ENCODE peak calls at places on chromosomes 11 and 22, in nine cellular contexts. One of them, this sample, is unnamed. For H3K36me3, the result is how much of the 10 kb centered on the place peaks cover.

GRCh38 chr11:19458231-19458630 is 217.5 kb upstream of the E2F8 start:
- DNase-seq in small intestine: no peak
- DNase-seq in IMR-90: no peak
- DNase-seq in esophagus squamous epithelium: no peak
- DNase-seq in endodermal cell: peak
- DNase-seq in kidney: no peak
- DNase-seq in NT2/D1: no peak
- DNase-seq in SK-N-SH: no peak
- DNase-seq in lower lobe of right lung: no peak
- DNase-seq in this sample: no peak

GRCh38 chr11:86066606-86067229 is 2.2 kb downstream of the PICALM start:
- DNase-seq in esophagus squamous epithelium: no peak
- DNase-seq in NT2/D1: no peak
- DNase-seq in SK-N-SH: no peak
- DNase-seq in kidney: no peak
- DNase-seq in IMR-90: no peak
- DNase-seq in small intestine: no peak
- DNase-seq in lower lobe of right lung: no peak
- DNase-seq in endodermal cell: no peak
- DNase-seq in this sample: no peak

GRCh38 chr22:31692186-31692886 is 30.3 kb upstream of the PISD start:
- DNase-seq in small intestine: peak
- DNase-seq in IMR-90: peak
- DNase-seq in esophagus squamous epithelium: no peak
- DNase-seq in endodermal cell: no peak
- DNase-seq in NT2/D1: no peak
- DNase-seq in SK-N-SH: no peak
- DNase-seq in kidney: no peak
- DNase-seq in lower lobe of right lung: no peak
- DNase-seq in this sample: no peak

GRCh38 chr22:19130959-19131684 is at the start of gene TSSK2:
- DNase-seq in small intestine: no peak
- DNase-seq in SK-N-SH: no peak
- DNase-seq in endodermal cell: peak
- DNase-seq in lower lobe of right lung: no peak
- DNase-seq in NT2/D1: no peak
- DNase-seq in esophagus squamous epithelium: no peak
- DNase-seq in kidney: no peak
- DNase-seq in IMR-90: no peak
- DNase-seq in this sample: no peak

GRCh38 chr22:20487715-20488114 is 7.9 kb downstream of the KLHL22 start:
- DNase-seq in small intestine: no peak
- DNase-seq in SK-N-SH: no peak
- DNase-seq in NT2/D1: no peak
- DNase-seq in lower lobe of right lung: no peak
- DNase-seq in IMR-90: no peak
- DNase-seq in kidney: no peak
- DNase-seq in endodermal cell: no peak
- DNase-seq in esophagus squamous epithelium: no peak
- DNase-seq in this sample: no peak

GRCh38 chr11:3341298-3341697 is 37.6 kb downstream of the ZNF195 start:
- DNase-seq in IMR-90: no peak
- DNase-seq in small intestine: peak
- DNase-seq in SK-N-SH: peak
- DNase-seq in endodermal cell: peak
- DNase-seq in esophagus squamous epithelium: no peak
- DNase-seq in NT2/D1: peak
- DNase-seq in kidney: no peak
- DNase-seq in lower lobe of right lung: peak
- DNase-seq in this sample: peak

GRCh38 chr11:103610435-103610834 is 426.0 kb upstream of the DDI1 start:
- DNase-seq in endodermal cell: no peak
- DNase-seq in SK-N-SH: no peak
- DNase-seq in esophagus squamous epithelium: no peak
- DNase-seq in IMR-90: no peak
- DNase-seq in lower lobe of right lung: no peak
- DNase-seq in kidney: no peak
- DNase-seq in small intestine: no peak
- DNase-seq in NT2/D1: no peak
- DNase-seq in this sample: no peak

GRCh38 chr11:34654491-34655334 is 33.8 kb downstream of the EHF start:
- DNase-seq in lower lobe of right lung: peak
- DNase-seq in IMR-90: peak
- DNase-seq in SK-N-SH: no peak
- DNase-seq in small intestine: no peak
- DNase-seq in endodermal cell: peak
- DNase-seq in kidney: no peak
- DNase-seq in esophagus squamous epithelium: no peak
- DNase-seq in NT2/D1: no peak
- DNase-seq in this sample: no peak

GRCh38 chr11:45974806-45975205 is 52.4 kb downstream of the LARGE2 start:
- DNase-seq in IMR-90: peak
- DNase-seq in SK-N-SH: no peak
- DNase-seq in esophagus squamous epithelium: no peak
- DNase-seq in NT2/D1: no peak
- DNase-seq in endodermal cell: no peak
- DNase-seq in kidney: no peak
- DNase-seq in small intestine: no peak
- DNase-seq in lower lobe of right lung: no peak
- DNase-seq in this sample: no peak

GRCh38 chr11:47784785-47785381 is 17.7 kb upstream of the FNBP4 start:
- DNase-seq in kidney: no peak
- DNase-seq in SK-N-SH: no peak
- DNase-seq in lower lobe of right lung: no peak
- DNase-seq in esophagus squamous epithelium: no peak
- DNase-seq in IMR-90: no peak
- DNase-seq in NT2/D1: no peak
- DNase-seq in small intestine: peak
- DNase-seq in endodermal cell: no peak
- DNase-seq in this sample: no peak

GRCh38 chr11:47786373-47786772 is 19.2 kb upstream of the FNBP4 start:
- DNase-seq in small intestine: no peak
- DNase-seq in kidney: no peak
- DNase-seq in esophagus squamous epithelium: no peak
- DNase-seq in lower lobe of right lung: no peak
- DNase-seq in IMR-90: peak
- DNase-seq in NT2/D1: no peak
- DNase-seq in SK-N-SH: peak
- DNase-seq in endodermal cell: no peak
- DNase-seq in this sample: no peak

GRCh38 chr11:47778878-47779483 is 11.8 kb upstream of the FNBP4 start:
- DNase-seq in NT2/D1: no peak
- DNase-seq in kidney: no peak
- DNase-seq in small intestine: no peak
- DNase-seq in lower lobe of right lung: no peak
- DNase-seq in esophagus squamous epithelium: no peak
- DNase-seq in SK-N-SH: no peak
- DNase-seq in IMR-90: no peak
- DNase-seq in endodermal cell: no peak
- DNase-seq in this sample: no peak

GRCh38 chr11:47788181-47788580 is 21.0 kb upstream of the FNBP4 start:
- DNase-seq in IMR-90: peak
- DNase-seq in esophagus squamous epithelium: no peak
- DNase-seq in endodermal cell: no peak
- DNase-seq in kidney: no peak
- DNase-seq in NT2/D1: no peak
- DNase-seq in SK-N-SH: no peak
- DNase-seq in small intestine: no peak
- DNase-seq in lower lobe of right lung: no peak
- DNase-seq in this sample: no peak

GRCh38 chr11:47783087-47783610 is 16.0 kb upstream of the FNBP4 start:
- DNase-seq in small intestine: no peak
- DNase-seq in endodermal cell: no peak
- DNase-seq in lower lobe of right lung: no peak
- DNase-seq in IMR-90: no peak
- DNase-seq in kidney: no peak
- DNase-seq in esophagus squamous epithelium: no peak
- DNase-seq in SK-N-SH: no peak
- DNase-seq in NT2/D1: no peak
- DNase-seq in this sample: no peak
- H3K36me3 ChIP-seq in small intestine: under half
- H3K36me3 ChIP-seq in endodermal cell: half or more
- H3K36me3 ChIP-seq in lower lobe of right lung: half or more
- H3K36me3 ChIP-seq in IMR-90: under half
- H3K36me3 ChIP-seq in kidney: under half
- H3K36me3 ChIP-seq in esophagus squamous epithelium: half or more
- H3K36me3 ChIP-seq in SK-N-SH: half or more
- H3K36me3 ChIP-seq in NT2/D1: half or more
- H3K36me3 ChIP-seq in this sample: half or more

DNA sequence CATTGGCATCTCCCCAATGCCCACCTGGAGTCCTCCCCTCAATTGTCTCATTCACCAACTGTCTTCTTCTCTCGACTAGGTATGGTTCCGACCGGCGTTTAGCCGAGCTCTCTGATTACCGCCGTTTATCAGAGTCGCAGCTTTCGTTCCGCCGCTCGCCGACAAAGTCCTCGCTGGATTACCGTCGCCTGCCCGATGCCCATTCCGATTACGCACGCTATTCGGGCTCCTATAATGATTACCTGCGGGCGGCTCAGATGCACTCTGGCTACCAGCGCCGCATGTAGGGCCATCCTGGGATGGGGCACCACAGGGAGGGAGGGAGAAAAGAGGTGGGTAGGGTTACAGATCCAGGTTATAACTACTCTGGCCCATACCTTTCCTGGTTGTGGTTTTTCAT is 10.0 kb downstream of the RBM14 start:
- DNase-seq in SK-N-SH: no peak
- DNase-seq in NT2/D1: no peak
- DNase-seq in small intestine: no peak
- DNase-seq in lower lobe of right lung: no peak
- DNase-seq in IMR-90: no peak
- DNase-seq in kidney: no peak
- DNase-seq in esophagus squamous epithelium: no peak
- DNase-seq in endodermal cell: no peak
- DNase-seq in this sample: no peak
- H3K36me3 ChIP-seq in SK-N-SH: half or more
- H3K36me3 ChIP-seq in NT2/D1: half or more
- H3K36me3 ChIP-seq in small intestine: under half
- H3K36me3 ChIP-seq in lower lobe of right lung: half or more
- H3K36me3 ChIP-seq in IMR-90: half or more
- H3K36me3 ChIP-seq in kidney: under half
- H3K36me3 ChIP-seq in esophagus squamous epithelium: half or more
- H3K36me3 ChIP-seq in endodermal cell: half or more
- H3K36me3 ChIP-seq in this sample: half or more

DNA sequence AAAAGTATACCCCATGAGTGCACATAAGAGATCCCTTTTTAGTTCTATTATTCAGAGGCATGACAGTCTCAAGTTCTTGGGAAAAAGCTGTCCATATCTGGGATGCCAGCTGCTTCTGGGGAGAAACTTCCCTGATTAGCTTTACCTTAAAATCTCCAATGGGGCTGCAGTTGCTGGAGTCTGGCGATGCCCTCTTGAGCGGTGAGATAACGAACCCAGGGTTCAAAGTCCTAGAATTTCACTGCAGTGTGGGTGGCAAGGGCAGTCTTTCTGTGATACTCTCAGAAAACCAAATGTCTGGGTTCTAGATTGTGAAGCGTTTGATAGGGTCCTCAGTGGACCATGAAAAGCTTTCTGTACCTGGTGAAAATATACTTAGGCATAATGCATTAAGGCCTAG is 7.4 kb upstream of the PRR33 start:
- DNase-seq in esophagus squamous epithelium: no peak
- DNase-seq in endodermal cell: no peak
- DNase-seq in small intestine: peak
- DNase-seq in lower lobe of right lung: no peak
- DNase-seq in SK-N-SH: no peak
- DNase-seq in NT2/D1: no peak
- DNase-seq in IMR-90: no peak
- DNase-seq in kidney: no peak
- DNase-seq in this sample: no peak
- H3K36me3 ChIP-seq in esophagus squamous epithelium: under half
- H3K36me3 ChIP-seq in endodermal cell: under half
- H3K36me3 ChIP-seq in small intestine: under half
- H3K36me3 ChIP-seq in lower lobe of right lung: under half
- H3K36me3 ChIP-seq in SK-N-SH: under half
- H3K36me3 ChIP-seq in NT2/D1: under half
- H3K36me3 ChIP-seq in IMR-90: under half
- H3K36me3 ChIP-seq in kidney: under half
- H3K36me3 ChIP-seq in this sample: under half

DNA sequence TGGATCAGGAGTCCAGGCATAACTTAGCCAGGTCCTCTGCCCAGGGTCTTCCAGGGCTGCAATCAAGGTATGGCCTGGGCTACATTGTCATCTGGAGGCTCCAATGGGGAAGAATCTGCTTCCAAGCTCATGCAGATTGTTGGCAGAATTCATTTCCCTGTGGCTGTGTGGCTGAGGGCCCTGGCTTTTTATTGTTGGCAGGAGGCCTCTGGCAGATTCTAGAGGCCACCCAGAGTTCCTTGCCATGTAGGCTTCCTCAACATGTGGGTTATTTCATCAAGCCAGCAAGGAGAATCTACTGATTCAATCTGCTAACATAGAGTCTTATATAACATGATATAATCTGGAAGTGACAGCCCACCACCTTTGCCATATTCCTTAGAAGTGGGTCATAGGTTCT is 16.4 kb upstream of the EP300 start:
- DNase-seq in NT2/D1: no peak
- DNase-seq in SK-N-SH: no peak
- DNase-seq in small intestine: no peak
- DNase-seq in IMR-90: no peak
- DNase-seq in lower lobe of right lung: no peak
- DNase-seq in kidney: no peak
- DNase-seq in esophagus squamous epithelium: no peak
- DNase-seq in endodermal cell: no peak
- DNase-seq in this sample: no peak
- H3K36me3 ChIP-seq in NT2/D1: under half
- H3K36me3 ChIP-seq in SK-N-SH: under half
- H3K36me3 ChIP-seq in small intestine: under half
- H3K36me3 ChIP-seq in IMR-90: under half
- H3K36me3 ChIP-seq in lower lobe of right lung: under half
- H3K36me3 ChIP-seq in kidney: under half
- H3K36me3 ChIP-seq in esophagus squamous epithelium: under half
- H3K36me3 ChIP-seq in endodermal cell: under half
- H3K36me3 ChIP-seq in this sample: under half

This sample was measured in WERI-Rb-1.